ENCODE peak calls at places on chromosomes 3 and 15, in ten cellular contexts. M, Q, S, R, H, N, W, V, K and P are unnamed samples.

GRCh38 chr15:101808201-101808600 is 3.8 kb upstream of the OR4F15 start:
- DNase-seq in M (no peak), Q (no peak), S (no peak), R (peak; percentile 66), H (no peak), N (no peak), W (no peak), V (no peak), K (no peak), P (no peak)

GRCh38 chr3:112126501-112126900 is 6.5 kb downstream of the GCSAM start:
- DNase-seq in M (no peak), Q (no peak), S (no peak), R (no peak), H (no peak), N (no peak), W (no peak), V (peak; percentile 20), K (no peak), P (no peak)

GRCh38 chr3:67976683-67977082 is 322.3 kb upstream of the SUCLG2 start:
- DNase-seq in M (no peak), Q (no peak), S (no peak), R (no peak), H (no peak), N (no peak), W (no peak), V (no peak), K (no peak), P (peak; percentile 38)

GRCh38 chr3:5128861-5129260 is 6.8 kb downstream of the ARL8B start:
- DNase-seq in M (no peak), Q (no peak), S (no peak), R (no peak), H (no peak), N (no peak), W (no peak), V (no peak), K (no peak), P (no peak)

GRCh38 chr3:39933986-39934693 is 124.7 kb downstream of the MYRIP start:
- DNase-seq in M (no peak), Q (no peak), S (no peak), R (no peak), H (no peak), N (no peak), W (no peak), V (no peak), K (no peak), P (no peak)

GRCh38 chr3:46585799-46586693 is 19.9 kb upstream of the LRRC2 start:
- DNase-seq in M (no peak), Q (no peak), S (no peak), R (no peak), H (no peak), N (no peak), W (no peak), V (no peak), K (no peak), P (no peak)

GRCh38 chr3:154122096-154122911 is 1.1 kb downstream of the ARHGEF26 start:
- DNase-seq in M (no peak), Q (no peak), S (no peak), R (no peak), H (no peak), N (peak; percentile 54), W (peak; percentile 67), V (peak; percentile 21), K (peak; percentile 18), P (no peak)

GRCh38 chr3:40417845-40418543 is 31.0 kb downstream of the ENTPD3 start:
- DNase-seq in M (no peak), Q (peak; percentile 84), S (no peak), R (peak; percentile 92), H (peak; percentile 13), N (no peak), W (no peak), V (no peak), K (no peak), P (peak; percentile 98)

DNA sequence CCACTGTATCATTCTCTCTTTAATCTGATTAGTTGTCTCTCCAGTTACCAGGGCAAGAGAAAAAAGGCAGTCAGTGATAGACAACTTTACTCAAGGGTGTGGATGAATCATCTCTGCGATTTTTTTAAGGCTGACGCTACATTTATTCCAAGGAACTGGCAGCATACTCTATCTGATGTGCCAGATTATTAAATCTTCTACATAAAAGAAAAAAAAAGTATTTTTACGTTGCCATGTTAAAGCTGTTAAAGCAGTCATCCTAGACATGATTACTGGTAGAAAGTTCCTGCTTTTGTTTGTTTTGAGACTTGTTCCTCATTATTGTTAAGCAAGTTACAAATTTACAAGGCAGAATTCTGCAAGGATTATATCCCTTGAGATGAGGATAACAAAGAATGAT is 121.8 kb downstream of the CBLB start:
- DNase-seq in M (no peak), Q (peak; percentile 32), S (peak; percentile 51), R (peak; percentile 41), H (no peak), N (no peak), W (no peak), V (no peak), K (no peak), P (peak; percentile 30)
- H3K27ac ChIP-seq in M (no peak overlapping the region), Q (no peak overlapping the region), S (peak overlapping the region; percentile 12), R (no peak overlapping the region), H (no peak overlapping the region), N (no peak overlapping the region), W (peak overlapping the region; percentile 47), V (no peak overlapping the region), K (peak overlapping the region; percentile 66), P (no peak overlapping the region)

GRCh38 chr3:14581334-14582072 is 41.4 kb upstream of the GRIP2 start:
- DNase-seq in M (no peak), Q (no peak), S (no peak), R (no peak), H (no peak), N (no peak), W (no peak), V (no peak), K (no peak), P (no peak)
- H3K4me1 ChIP-seq in M (no peaks in the 10 kb centered on the region), Q (peaks cover 14% of the 10 kb centered on the region), S (no peaks in the 10 kb centered on the region), R (no peaks in the 10 kb centered on the region), H (peaks cover 25% of the 10 kb centered on the region), N (no peaks in the 10 kb centered on the region), W (no peaks in the 10 kb centered on the region), V (no peaks in the 10 kb centered on the region), K (no peaks in the 10 kb centered on the region), P (no peaks in the 10 kb centered on the region)

DNA sequence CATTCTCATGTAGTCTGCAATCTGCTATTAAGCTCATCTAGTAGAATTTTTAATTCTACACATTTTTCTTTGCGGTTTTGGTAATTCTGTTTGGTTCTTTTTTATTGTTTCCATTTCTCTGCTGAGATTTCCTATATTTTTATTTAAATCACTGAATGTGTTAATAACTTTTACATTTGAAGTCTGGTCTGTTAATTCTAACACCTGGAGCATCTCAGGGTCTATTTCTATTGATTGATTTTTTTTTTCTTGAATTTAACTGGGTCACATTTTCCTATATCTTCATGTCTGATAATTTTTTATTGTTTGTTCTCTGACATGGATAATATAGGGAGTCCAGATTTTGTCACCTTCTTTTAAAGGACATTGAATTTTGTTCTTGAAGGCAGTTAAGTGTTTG is 163.5 kb downstream of the OPA1 start:
- DNase-seq in M (no peak), Q (no peak), S (no peak), R (no peak), H (no peak), N (no peak), W (no peak), V (no peak), K (no peak), P (no peak)
- H3K27ac ChIP-seq in M (no peak overlapping the region), Q (no peak overlapping the region), S (no peak overlapping the region), R (no peak overlapping the region), H (no peak overlapping the region), N (no peak overlapping the region), W (no peak overlapping the region), V (no peak overlapping the region), K (no peak overlapping the region), P (no peak overlapping the region)

GRCh38 chr3:194163697-194164096 is 27.7 kb downstream of the HES1 start:
- DNase-seq in M (no peak), Q (no peak), S (no peak), R (no peak), H (no peak), N (no peak), W (no peak), V (no peak), K (no peak), P (no peak)

GRCh38 chr3:194167480-194167862 is 31.5 kb downstream of the HES1 start:
- DNase-seq in M (no peak), Q (no peak), S (no peak), R (no peak), H (no peak), N (no peak), W (no peak), V (no peak), K (no peak), P (no peak)

GRCh38 chr3:194166682-194167479 is 30.9 kb downstream of the HES1 start:
- DNase-seq in M (no peak), Q (no peak), S (no peak), R (no peak), H (no peak), N (peak; percentile 85), W (no peak), V (no peak), K (peak; percentile 35), P (no peak)

GRCh38 chr3:194167873-194168272 is 31.9 kb downstream of the HES1 start:
- DNase-seq in M (no peak), Q (no peak), S (no peak), R (no peak), H (no peak), N (no peak), W (no peak), V (no peak), K (no peak), P (no peak)

DNA sequence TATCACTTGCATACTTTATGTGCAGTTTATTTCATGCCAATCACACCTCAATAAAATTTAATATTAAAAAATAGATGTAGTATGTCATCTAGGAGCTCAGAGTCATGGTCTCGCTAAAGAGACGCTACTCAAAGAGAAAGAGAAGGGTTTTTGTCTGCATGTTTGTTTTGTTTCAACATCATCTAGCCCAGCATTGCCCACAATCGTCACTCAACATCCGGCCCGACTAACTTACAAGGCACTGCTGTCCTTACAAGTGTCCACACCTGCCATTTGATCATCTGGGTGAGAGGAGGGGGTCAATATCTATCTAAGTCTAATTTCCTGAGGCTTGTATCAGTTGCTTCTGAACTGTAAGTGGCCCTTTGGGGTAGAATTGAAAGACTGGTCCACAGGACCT is 29.7 kb downstream of the HES1 start:
- DNase-seq in M (no peak), Q (no peak), S (no peak), R (no peak), H (no peak), N (no peak), W (no peak), V (no peak), K (no peak), P (no peak)
- H3K4me1 ChIP-seq in M (peaks cover 17% of the 10 kb centered on the region), Q (peaks cover 8% of the 10 kb centered on the region), S (no peaks in the 10 kb centered on the region), R (peaks cover 12% of the 10 kb centered on the region), H (peaks cover 11% of the 10 kb centered on the region), N (peaks cover 4% of the 10 kb centered on the region), W (peaks cover 6% of the 10 kb centered on the region), V (peaks cover 38% of the 10 kb centered on the region), K (peaks cover 21% of the 10 kb centered on the region), P (peaks cover 7% of the 10 kb centered on the region)